ENCODE peak calls at places on chromosome 19, in six cellular contexts. B is HT1080, S is activated T-cell treated with anti-CD3 and anti-CD28 coated beads for 24 hours, I is cardiac muscle cell, A is lower leg skin, R is foreskin fibroblast. D is an unnamed sample.

GRCh38 chr19:33486936-33487793 is 34.4 kb downstream of the PEPD start:
- DNase-seq in I (no peak), B (no peak), S (no peak), A (no peak), R (no peak), D (no peak)

GRCh38 chr19:36421749-36422481 is 3.5 kb upstream of the ZFP82 start:
- DNase-seq in B (no peak), I (peak), S (no peak), R (no peak), A (no peak), D (no peak)

GRCh38 chr19:45693168-45693788 is 812 bp downstream of the QPCTL start:
- DNase-seq in I (peak), A (peak), B (peak), S (peak), R (peak), D (peak)

GRCh38 chr19:3656073-3656746 is 29.6 kb upstream of the CACTIN start:
- DNase-seq in A (no peak), B (no peak), R (peak), I (peak), S (no peak), D (no peak)

GRCh38 chr19:18274776-18275356 is 614 bp upstream of the IQCN start:
- DNase-seq in R (peak), S (no peak), B (peak), A (peak), I (peak), D (no peak)

GRCh38 chr19:17260842-17261325 is 3.7 kb downstream of the USHBP1 start:
- DNase-seq in B (peak), S (peak), I (peak), R (peak), A (peak), D (peak)

GRCh38 chr19:5560156-5560555 is 7.6 kb downstream of the TINCR start:
- DNase-seq in A (no peak), R (no peak), I (no peak), B (no peak), S (no peak), D (no peak)

GRCh38 chr19:29563688-29564087 is 37.9 kb downstream of the VSTM2B start:
- DNase-seq in R (no peak), B (no peak), A (no peak), I (no peak), S (no peak), D (peak)

GRCh38 chr19:1149259-1150045 is 24.6 kb downstream of the SBNO2 start:
- DNase-seq in B (no peak), I (no peak), S (no peak), A (no peak), R (no peak), D (no peak)

GRCh38 chr19:6274756-6275155 is 5.0 kb downstream of the MLLT1 start:
- DNase-seq in A (no peak), R (no peak), I (no peak), B (no peak), S (no peak), D (no peak)

GRCh38 chr19:45477713-45478453 is 10.1 kb downstream of the FOSB start:
- DNase-seq in A (no peak), R (no peak), B (no peak), S (no peak), I (no peak), D (peak)

GRCh38 chr19:1822210-1822609 is 10.1 kb upstream of the ATP8B3 start:
- DNase-seq in A (no peak), I (no peak), R (no peak), B (no peak), S (no peak), D (no peak)

GRCh38 chr19:1917926-1918325 is 12.7 kb downstream of the ADAT3 start:
- DNase-seq in B (no peak), S (no peak), I (no peak), A (no peak), R (no peak), D (no peak)

GRCh38 chr19:37309834-37310575 is 60.9 kb upstream of the ZNF527 start:
- DNase-seq in I (no peak), S (no peak), R (no peak), A (no peak), B (no peak), D (no peak)